ENCODE peak calls at places on chromosomes 13 and 19, in nine cellular contexts. L, H, G, N, C, X, E, U and Q are unnamed samples.

GRCh38 chr13:47237571-47237970 is 340.7 kb upstream of the HTR2A start:
- DNase-seq in L (no peak), H (no peak), G (no peak), N (no peak), C (no peak), X (no peak), E (peak), U (no peak), Q (no peak)

GRCh38 chr19:35330475-35330874 is 1.5 kb downstream of the CD22 start:
- DNase-seq in L (peak), H (no peak), G (no peak), N (no peak), C (no peak), X (no peak), E (no peak), U (no peak), Q (no peak)

GRCh38 chr19:45154064-45154827 is 6.5 kb downstream of the NKPD1 start:
- DNase-seq in L (no peak), H (no peak), G (no peak), N (no peak), C (peak), X (no peak), E (peak), U (no peak), Q (no peak)

GRCh38 chr19:6778386-6778785 is 5.9 kb downstream of the VAV1 start:
- DNase-seq in L (no peak), H (no peak), G (no peak), N (no peak), C (no peak), X (no peak), E (no peak), U (no peak), Q (no peak)

GRCh38 chr19:45766919-45767346 is 2.1 kb downstream of the SIX5 start:
- DNase-seq in L (peak), H (no peak), G (no peak), N (no peak), C (peak), X (no peak), E (no peak), U (peak), Q (no peak)

GRCh38 chr13:113855931-113856715 is 7.8 kb downstream of the GAS6 start:
- DNase-seq in L (no peak), H (no peak), G (no peak), N (no peak), C (no peak), X (no peak), E (no peak), U (no peak), Q (peak)

GRCh38 chr19:15374796-15375440 is 4.7 kb downstream of the AKAP8 start:
- DNase-seq in L (peak), H (no peak), G (no peak), N (no peak), C (no peak), X (no peak), E (no peak), U (peak), Q (no peak)

GRCh38 chr13:71814806-71815205 is 52.2 kb downstream of the DACH1 start:
- DNase-seq in L (no peak), H (no peak), G (no peak), N (no peak), C (no peak), X (no peak), E (no peak), U (no peak), Q (no peak)

GRCh38 chr19:13952154-13953020 is at the start of gene DCAF15:
- DNase-seq in L (peak), H (peak), G (peak), N (peak), C (peak), X (peak), E (peak), U (peak), Q (peak)

GRCh38 chr13:113880651-113881611 is 17.1 kb upstream of the GAS6 start:
- DNase-seq in L (no peak), H (peak), G (no peak), N (no peak), C (no peak), X (no peak), E (peak), U (no peak), Q (no peak)

GRCh38 chr13:51666316-51666715 is 82.1 kb downstream of the WDFY2 start:
- DNase-seq in L (no peak), H (no peak), G (no peak), N (no peak), C (no peak), X (no peak), E (no peak), U (no peak), Q (no peak)

GRCh38 chr19:18601875-18602274 is 4.7 kb downstream of the CRLF1 start:
- DNase-seq in L (no peak), H (no peak), G (no peak), N (no peak), C (peak), X (no peak), E (no peak), U (no peak), Q (no peak)

GRCh38 chr13:59754411-59754810 is 409.3 kb downstream of the DIAPH3 start:
- DNase-seq in L (no peak), H (no peak), G (no peak), N (no peak), C (no peak), X (no peak), E (no peak), U (no peak), Q (no peak)

GRCh38 chr13:59391696-59392095 is 772.0 kb downstream of the DIAPH3 start:
- DNase-seq in L (no peak), H (peak), G (peak), N (peak), C (peak), X (peak), E (peak), U (no peak), Q (no peak)

GRCh38 chr19:10001899-10002298 is 8.4 kb downstream of the COL5A3 start:
- DNase-seq in L (no peak), H (no peak), G (no peak), N (no peak), C (no peak), X (no peak), E (peak), U (peak), Q (no peak)

GRCh38 chr13:24161010-24161775 is 673 bp downstream of the SPATA13 start:
- DNase-seq in L (peak), H (peak), G (peak), N (peak), C (no peak), X (peak), E (no peak), U (peak), Q (peak)

GRCh38 chr19:31497709-31498108 is 148.5 kb upstream of the TSHZ3 start:
- DNase-seq in L (no peak), H (no peak), G (no peak), N (no peak), C (no peak), X (no peak), E (no peak), U (no peak), Q (no peak)

GRCh38 chr19:8722032-8722431 is 598 bp downstream of the OR2Z1 start:
- DNase-seq in L (no peak), H (no peak), G (no peak), N (no peak), C (no peak), X (no peak), E (no peak), U (no peak), Q (no peak)

GRCh38 chr19:38577826-38578225 is 39.9 kb downstream of the MAP4K1 start:
- DNase-seq in L (no peak), H (no peak), G (no peak), N (no peak), C (no peak), X (no peak), E (no peak), U (no peak), Q (no peak)

GRCh38 chr19:49019242-49019932 is 2.5 kb upstream of the LHB start:
- DNase-seq in L (peak), H (peak), G (peak), N (peak), C (peak), X (peak), E (peak), U (peak), Q (peak)

GRCh38 chr19:18919086-18919894 is at the start of the genes COPE and DDX49:
- DNase-seq in L (peak), H (peak), G (peak), N (peak), C (peak), X (peak), E (peak), U (peak), Q (peak)

GRCh38 chr13:76813874-76814273 is 72.3 kb downstream of the KCTD12 start:
- DNase-seq in L (no peak), H (no peak), G (peak), N (no peak), C (peak), X (no peak), E (no peak), U (no peak), Q (no peak)

GRCh38 chr13:52048516-52048915 is 24.0 kb downstream of the UTP14C start:
- DNase-seq in L (no peak), H (no peak), G (no peak), N (no peak), C (no peak), X (no peak), E (no peak), U (no peak), Q (no peak)

GRCh38 chr13:83881917-83882625 is at the start of gene SLITRK1:
- DNase-seq in L (peak), H (peak), G (peak), N (peak), C (peak), X (no peak), E (peak), U (peak), Q (peak)

GRCh38 chr13:30792257-30793000 is 57.1 kb downstream of the ALOX5AP start:
- DNase-seq in L (peak), H (no peak), G (peak), N (peak), C (peak), X (no peak), E (peak), U (peak), Q (peak)

GRCh38 chr13:48962281-48962680 is 13.4 kb upstream of the FNDC3A start:
- DNase-seq in L (no peak), H (no peak), G (no peak), N (peak), C (peak), X (no peak), E (no peak), U (no peak), Q (no peak)